ENCODE peak calls at places on chromosomes 5 and 9, in nine cellular contexts. One of them, this sample, is unnamed.
A peak's percentile ranks its signal among the peaks of the same experiment; 100 is the strongest.

GRCh38 chr9:136201609-136202448 is 3.1 kb downstream of the LHX3 start:
- DNase-seq in EH: peak; percentile 20
- DNase-seq in kidney tubule cell: no peak
- DNase-seq in stimulated activated CD4-positive, alpha-beta T cell treated with anti-CD3 and anti-CD28 coated beads, TNF-alpha, amount 100 ng/mL, for 4 hours: no peak
- DNase-seq in A549: no peak
- DNase-seq in HuH-7: no peak
- DNase-seq in choroid plexus epithelial cell: peak; percentile 22
- DNase-seq in osteocyte: no peak
- DNase-seq in stomach: no peak
- DNase-seq in this sample: no peak

GRCh38 chr9:18490591-18491370 is 16.8 kb downstream of the ADAMTSL1 start:
- DNase-seq in EH: peak; percentile 99
- DNase-seq in kidney tubule cell: peak; percentile 99
- DNase-seq in stimulated activated CD4-positive, alpha-beta T cell treated with anti-CD3 and anti-CD28 coated beads, TNF-alpha, amount 100 ng/mL, for 4 hours: no peak
- DNase-seq in A549: no peak
- DNase-seq in HuH-7: no peak
- DNase-seq in choroid plexus epithelial cell: peak; percentile 98
- DNase-seq in osteocyte: no peak
- DNase-seq in stomach: no peak
- DNase-seq in this sample: no peak

GRCh38 chr5:36606437-36607113 is at the start of gene SLC1A3:
- DNase-seq in EH: peak; percentile 67
- DNase-seq in kidney tubule cell: peak; percentile 78
- DNase-seq in stimulated activated CD4-positive, alpha-beta T cell treated with anti-CD3 and anti-CD28 coated beads, TNF-alpha, amount 100 ng/mL, for 4 hours: no peak
- DNase-seq in A549: peak; percentile 24
- DNase-seq in HuH-7: peak; percentile 50
- DNase-seq in choroid plexus epithelial cell: peak; percentile 75
- DNase-seq in osteocyte: no peak
- DNase-seq in stomach: peak; percentile 46
- DNase-seq in this sample: peak; percentile 29

GRCh38 chr5:172733179-172733973 is 37.6 kb downstream of the DUSP1 start:
- DNase-seq in EH: peak; percentile 99
- DNase-seq in kidney tubule cell: peak; percentile 98
- DNase-seq in stimulated activated CD4-positive, alpha-beta T cell treated with anti-CD3 and anti-CD28 coated beads, TNF-alpha, amount 100 ng/mL, for 4 hours: no peak
- DNase-seq in A549: no peak
- DNase-seq in HuH-7: peak; percentile 49
- DNase-seq in choroid plexus epithelial cell: peak; percentile 99
- DNase-seq in osteocyte: peak; percentile 92
- DNase-seq in stomach: peak; percentile 69
- DNase-seq in this sample: peak; percentile 90

GRCh38 chr5:9833871-9834270 is 203.7 kb upstream of the TAS2R1 start:
- DNase-seq in EH: no peak
- DNase-seq in kidney tubule cell: no peak
- DNase-seq in stimulated activated CD4-positive, alpha-beta T cell treated with anti-CD3 and anti-CD28 coated beads, TNF-alpha, amount 100 ng/mL, for 4 hours: no peak
- DNase-seq in A549: no peak
- DNase-seq in HuH-7: no peak
- DNase-seq in choroid plexus epithelial cell: no peak
- DNase-seq in osteocyte: no peak
- DNase-seq in stomach: no peak
- DNase-seq in this sample: no peak

GRCh38 chr9:130213898-130214761 is 41.9 kb downstream of the NCS1 start:
- DNase-seq in EH: no peak
- DNase-seq in kidney tubule cell: no peak
- DNase-seq in stimulated activated CD4-positive, alpha-beta T cell treated with anti-CD3 and anti-CD28 coated beads, TNF-alpha, amount 100 ng/mL, for 4 hours: no peak
- DNase-seq in A549: no peak
- DNase-seq in HuH-7: no peak
- DNase-seq in choroid plexus epithelial cell: peak; percentile 43
- DNase-seq in osteocyte: no peak
- DNase-seq in stomach: no peak
- DNase-seq in this sample: no peak

GRCh38 chr9:23502004-23502403 is 324.0 kb downstream of the ELAVL2 start:
- DNase-seq in EH: no peak
- DNase-seq in kidney tubule cell: no peak
- DNase-seq in stimulated activated CD4-positive, alpha-beta T cell treated with anti-CD3 and anti-CD28 coated beads, TNF-alpha, amount 100 ng/mL, for 4 hours: no peak
- DNase-seq in A549: no peak
- DNase-seq in HuH-7: no peak
- DNase-seq in choroid plexus epithelial cell: no peak
- DNase-seq in osteocyte: no peak
- DNase-seq in stomach: no peak
- DNase-seq in this sample: no peak

GRCh38 chr5:73365301-73365853 is 83.2 kb downstream of the FOXD1 start:
- DNase-seq in EH: peak; percentile 96
- DNase-seq in kidney tubule cell: peak; percentile 22
- DNase-seq in stimulated activated CD4-positive, alpha-beta T cell treated with anti-CD3 and anti-CD28 coated beads, TNF-alpha, amount 100 ng/mL, for 4 hours: no peak
- DNase-seq in A549: peak; percentile 49
- DNase-seq in HuH-7: no peak
- DNase-seq in choroid plexus epithelial cell: peak; percentile 87
- DNase-seq in osteocyte: no peak
- DNase-seq in stomach: no peak
- DNase-seq in this sample: no peak

GRCh38 chr9:121326130-121326838 is 43.8 kb downstream of the STOM start:
- DNase-seq in EH: peak; percentile 93
- DNase-seq in kidney tubule cell: no peak
- DNase-seq in stimulated activated CD4-positive, alpha-beta T cell treated with anti-CD3 and anti-CD28 coated beads, TNF-alpha, amount 100 ng/mL, for 4 hours: no peak
- DNase-seq in A549: peak; percentile 88
- DNase-seq in HuH-7: no peak
- DNase-seq in choroid plexus epithelial cell: peak; percentile 22
- DNase-seq in osteocyte: no peak
- DNase-seq in stomach: peak; percentile 43
- DNase-seq in this sample: peak; percentile 94

GRCh38 chr9:13732290-13732689 is 452.8 kb upstream of the MPDZ start:
- DNase-seq in EH: no peak
- DNase-seq in kidney tubule cell: no peak
- DNase-seq in stimulated activated CD4-positive, alpha-beta T cell treated with anti-CD3 and anti-CD28 coated beads, TNF-alpha, amount 100 ng/mL, for 4 hours: no peak
- DNase-seq in A549: no peak
- DNase-seq in HuH-7: no peak
- DNase-seq in choroid plexus epithelial cell: no peak
- DNase-seq in osteocyte: no peak
- DNase-seq in stomach: no peak
- DNase-seq in this sample: no peak

GRCh38 chr5:4893063-4893744 is 246.9 kb upstream of the ADAMTS16 start:
- DNase-seq in EH: no peak
- DNase-seq in kidney tubule cell: no peak
- DNase-seq in stimulated activated CD4-positive, alpha-beta T cell treated with anti-CD3 and anti-CD28 coated beads, TNF-alpha, amount 100 ng/mL, for 4 hours: no peak
- DNase-seq in A549: no peak
- DNase-seq in HuH-7: no peak
- DNase-seq in choroid plexus epithelial cell: no peak
- DNase-seq in osteocyte: no peak
- DNase-seq in stomach: no peak
- DNase-seq in this sample: no peak

GRCh38 chr5:8827701-8828100 is 718.2 kb downstream of the SEMA5A start:
- DNase-seq in EH: peak; percentile 44
- DNase-seq in kidney tubule cell: peak; percentile 26
- DNase-seq in stimulated activated CD4-positive, alpha-beta T cell treated with anti-CD3 and anti-CD28 coated beads, TNF-alpha, amount 100 ng/mL, for 4 hours: no peak
- DNase-seq in A549: no peak
- DNase-seq in HuH-7: no peak
- DNase-seq in choroid plexus epithelial cell: peak; percentile 54
- DNase-seq in osteocyte: no peak
- DNase-seq in stomach: no peak
- DNase-seq in this sample: no peak

GRCh38 chr5:96529559-96529958 is 96.5 kb upstream of the PCSK1 start:
- DNase-seq in EH: no peak
- DNase-seq in kidney tubule cell: no peak
- DNase-seq in stimulated activated CD4-positive, alpha-beta T cell treated with anti-CD3 and anti-CD28 coated beads, TNF-alpha, amount 100 ng/mL, for 4 hours: no peak
- DNase-seq in A549: no peak
- DNase-seq in HuH-7: no peak
- DNase-seq in choroid plexus epithelial cell: no peak
- DNase-seq in osteocyte: no peak
- DNase-seq in stomach: no peak
- DNase-seq in this sample: no peak

GRCh38 chr5:12272389-12272788 is 368.1 kb upstream of the CTNND2 start:
- DNase-seq in EH: no peak
- DNase-seq in kidney tubule cell: no peak
- DNase-seq in stimulated activated CD4-positive, alpha-beta T cell treated with anti-CD3 and anti-CD28 coated beads, TNF-alpha, amount 100 ng/mL, for 4 hours: no peak
- DNase-seq in A549: no peak
- DNase-seq in HuH-7: no peak
- DNase-seq in choroid plexus epithelial cell: no peak
- DNase-seq in osteocyte: no peak
- DNase-seq in stomach: no peak
- DNase-seq in this sample: no peak

GRCh38 chr5:149400304-149400703 is 21.2 kb upstream of the IL17B start:
- DNase-seq in EH: no peak
- DNase-seq in kidney tubule cell: no peak
- DNase-seq in stimulated activated CD4-positive, alpha-beta T cell treated with anti-CD3 and anti-CD28 coated beads, TNF-alpha, amount 100 ng/mL, for 4 hours: no peak
- DNase-seq in A549: no peak
- DNase-seq in HuH-7: no peak
- DNase-seq in choroid plexus epithelial cell: no peak
- DNase-seq in osteocyte: no peak
- DNase-seq in stomach: no peak
- DNase-seq in this sample: no peak

GRCh38 chr5:113176734-113177133 is 200.1 kb downstream of the DCP2 start:
- DNase-seq in EH: no peak
- DNase-seq in kidney tubule cell: no peak
- DNase-seq in stimulated activated CD4-positive, alpha-beta T cell treated with anti-CD3 and anti-CD28 coated beads, TNF-alpha, amount 100 ng/mL, for 4 hours: no peak
- DNase-seq in A549: no peak
- DNase-seq in HuH-7: no peak
- DNase-seq in choroid plexus epithelial cell: no peak
- DNase-seq in osteocyte: no peak
- DNase-seq in stomach: no peak
- DNase-seq in this sample: no peak

GRCh38 chr5:113190347-113190746 is 213.7 kb downstream of the DCP2 start:
- DNase-seq in EH: no peak
- DNase-seq in kidney tubule cell: peak; percentile 25
- DNase-seq in stimulated activated CD4-positive, alpha-beta T cell treated with anti-CD3 and anti-CD28 coated beads, TNF-alpha, amount 100 ng/mL, for 4 hours: no peak
- DNase-seq in A549: no peak
- DNase-seq in HuH-7: no peak
- DNase-seq in choroid plexus epithelial cell: no peak
- DNase-seq in osteocyte: no peak
- DNase-seq in stomach: no peak
- DNase-seq in this sample: no peak

GRCh38 chr9:16870606-16871357 is at the start of gene BNC2:
- DNase-seq in EH: peak; percentile 67
- DNase-seq in kidney tubule cell: peak; percentile 60
- DNase-seq in stimulated activated CD4-positive, alpha-beta T cell treated with anti-CD3 and anti-CD28 coated beads, TNF-alpha, amount 100 ng/mL, for 4 hours: no peak
- DNase-seq in A549: peak; percentile 62
- DNase-seq in HuH-7: peak; percentile 14
- DNase-seq in choroid plexus epithelial cell: peak; percentile 77
- DNase-seq in osteocyte: peak; percentile 89
- DNase-seq in stomach: no peak
- DNase-seq in this sample: peak; percentile 47

GRCh38 chr9:4167040-4167671 is 132.7 kb downstream of the GLIS3 start:
- DNase-seq in EH: peak; percentile 62
- DNase-seq in kidney tubule cell: no peak
- DNase-seq in stimulated activated CD4-positive, alpha-beta T cell treated with anti-CD3 and anti-CD28 coated beads, TNF-alpha, amount 100 ng/mL, for 4 hours: no peak
- DNase-seq in A549: peak; percentile 51
- DNase-seq in HuH-7: no peak
- DNase-seq in choroid plexus epithelial cell: peak; percentile 80
- DNase-seq in osteocyte: no peak
- DNase-seq in stomach: no peak
- DNase-seq in this sample: no peak

GRCh38 chr5:1800470-1801060 is 642 bp upstream of the NDUFS6 start:
- DNase-seq in EH: peak; percentile 22
- DNase-seq in kidney tubule cell: peak; percentile 25
- DNase-seq in stimulated activated CD4-positive, alpha-beta T cell treated with anti-CD3 and anti-CD28 coated beads, TNF-alpha, amount 100 ng/mL, for 4 hours: peak; percentile 11
- DNase-seq in A549: peak; percentile 36
- DNase-seq in HuH-7: peak; percentile 39
- DNase-seq in choroid plexus epithelial cell: peak; percentile 45
- DNase-seq in osteocyte: no peak
- DNase-seq in stomach: no peak
- DNase-seq in this sample: no peak

GRCh38 chr9:4810565-4810964 is 17.8 kb downstream of the RCL1 start:
- DNase-seq in EH: no peak
- DNase-seq in kidney tubule cell: peak; percentile 37
- DNase-seq in stimulated activated CD4-positive, alpha-beta T cell treated with anti-CD3 and anti-CD28 coated beads, TNF-alpha, amount 100 ng/mL, for 4 hours: no peak
- DNase-seq in A549: no peak
- DNase-seq in HuH-7: no peak
- DNase-seq in choroid plexus epithelial cell: no peak
- DNase-seq in osteocyte: no peak
- DNase-seq in stomach: no peak
- DNase-seq in this sample: no peak

GRCh38 chr9:96156578-96156977 is 145.4 kb downstream of the HSD17B3 start:
- DNase-seq in EH: no peak
- DNase-seq in kidney tubule cell: no peak
- DNase-seq in stimulated activated CD4-positive, alpha-beta T cell treated with anti-CD3 and anti-CD28 coated beads, TNF-alpha, amount 100 ng/mL, for 4 hours: no peak
- DNase-seq in A549: no peak
- DNase-seq in HuH-7: no peak
- DNase-seq in choroid plexus epithelial cell: no peak
- DNase-seq in osteocyte: no peak
- DNase-seq in stomach: no peak
- DNase-seq in this sample: no peak

GRCh38 chr5:139671096-139671841 is 23.1 kb downstream of the CXXC5 start:
- DNase-seq in EH: no peak
- DNase-seq in kidney tubule cell: peak; percentile 52
- DNase-seq in stimulated activated CD4-positive, alpha-beta T cell treated with anti-CD3 and anti-CD28 coated beads, TNF-alpha, amount 100 ng/mL, for 4 hours: no peak
- DNase-seq in A549: no peak
- DNase-seq in HuH-7: no peak
- DNase-seq in choroid plexus epithelial cell: no peak
- DNase-seq in osteocyte: no peak
- DNase-seq in stomach: no peak
- DNase-seq in this sample: no peak

GRCh38 chr9:9778293-9778692 is 834.5 kb downstream of the PTPRD start:
- DNase-seq in EH: no peak
- DNase-seq in kidney tubule cell: no peak
- DNase-seq in stimulated activated CD4-positive, alpha-beta T cell treated with anti-CD3 and anti-CD28 coated beads, TNF-alpha, amount 100 ng/mL, for 4 hours: no peak
- DNase-seq in A549: no peak
- DNase-seq in HuH-7: no peak
- DNase-seq in choroid plexus epithelial cell: no peak
- DNase-seq in osteocyte: no peak
- DNase-seq in stomach: no peak
- DNase-seq in this sample: no peak

GRCh38 chr5:71887680-71888079 is 168.6 kb downstream of the CARTPT start:
- DNase-seq in EH: peak; percentile 91
- DNase-seq in kidney tubule cell: peak; percentile 77
- DNase-seq in stimulated activated CD4-positive, alpha-beta T cell treated with anti-CD3 and anti-CD28 coated beads, TNF-alpha, amount 100 ng/mL, for 4 hours: no peak
- DNase-seq in A549: peak; percentile 87
- DNase-seq in HuH-7: peak; percentile 24
- DNase-seq in choroid plexus epithelial cell: peak; percentile 96
- DNase-seq in osteocyte: no peak
- DNase-seq in stomach: no peak
- DNase-seq in this sample: no peak

GRCh38 chr9:7844283-7844682 is 44.7 kb upstream of the DMAC1 start:
- DNase-seq in EH: no peak
- DNase-seq in kidney tubule cell: peak; percentile 40
- DNase-seq in stimulated activated CD4-positive, alpha-beta T cell treated with anti-CD3 and anti-CD28 coated beads, TNF-alpha, amount 100 ng/mL, for 4 hours: no peak
- DNase-seq in A549: peak; percentile 27
- DNase-seq in HuH-7: peak; percentile 8
- DNase-seq in choroid plexus epithelial cell: peak; percentile 11
- DNase-seq in osteocyte: no peak
- DNase-seq in stomach: no peak
- DNase-seq in this sample: no peak

GRCh38 chr5:97365173-97365845 is 182.3 kb upstream of the RIOK2 start:
- DNase-seq in EH: no peak
- DNase-seq in kidney tubule cell: no peak
- DNase-seq in stimulated activated CD4-positive, alpha-beta T cell treated with anti-CD3 and anti-CD28 coated beads, TNF-alpha, amount 100 ng/mL, for 4 hours: no peak
- DNase-seq in A549: no peak
- DNase-seq in HuH-7: no peak
- DNase-seq in choroid plexus epithelial cell: no peak
- DNase-seq in osteocyte: no peak
- DNase-seq in stomach: no peak
- DNase-seq in this sample: no peak

GRCh38 chr9:34374905-34375552 is 1.7 kb downstream of the MYORG start:
- DNase-seq in EH: no peak
- DNase-seq in kidney tubule cell: peak; percentile 15
- DNase-seq in stimulated activated CD4-positive, alpha-beta T cell treated with anti-CD3 and anti-CD28 coated beads, TNF-alpha, amount 100 ng/mL, for 4 hours: no peak
- DNase-seq in A549: peak; percentile 63
- DNase-seq in HuH-7: peak; percentile 68
- DNase-seq in choroid plexus epithelial cell: no peak
- DNase-seq in osteocyte: no peak
- DNase-seq in stomach: peak; percentile 73
- DNase-seq in this sample: no peak

GRCh38 chr5:62326302-62326701 is 20.3 kb downstream of the KIF2A start:
- DNase-seq in EH: no peak
- DNase-seq in kidney tubule cell: no peak
- DNase-seq in stimulated activated CD4-positive, alpha-beta T cell treated with anti-CD3 and anti-CD28 coated beads, TNF-alpha, amount 100 ng/mL, for 4 hours: no peak
- DNase-seq in A549: no peak
- DNase-seq in HuH-7: no peak
- DNase-seq in choroid plexus epithelial cell: no peak
- DNase-seq in osteocyte: no peak
- DNase-seq in stomach: no peak
- DNase-seq in this sample: no peak

GRCh38 chr5:144139586-144139985 is 30.9 kb downstream of the YIPF5 start:
- DNase-seq in EH: peak; percentile 75
- DNase-seq in kidney tubule cell: no peak
- DNase-seq in stimulated activated CD4-positive, alpha-beta T cell treated with anti-CD3 and anti-CD28 coated beads, TNF-alpha, amount 100 ng/mL, for 4 hours: no peak
- DNase-seq in A549: peak; percentile 4
- DNase-seq in HuH-7: no peak
- DNase-seq in choroid plexus epithelial cell: peak; percentile 70
- DNase-seq in osteocyte: no peak
- DNase-seq in stomach: no peak
- DNase-seq in this sample: no peak